ENCODE peak calls at places on chromosomes 13 and 19, in ten cellular contexts. C, I, Z, T, J, L, X, A, D and R are unnamed samples. For H3K9me3, the result is how much of the 10 kb centered on the place peaks cover.

GRCh38 chr13:113317031-113317430 is 20.0 kb downstream of the LAMP1 start:
- DNase-seq in C (no peak), I (no peak), Z (no peak), T (no peak), J (no peak), L (peak), X (no peak), A (no peak), D (no peak), R (no peak)

GRCh38 chr19:53898166-53898565 is 10.9 kb upstream of the CACNG7 start:
- DNase-seq in C (no peak), I (no peak), Z (no peak), T (no peak), J (no peak), L (peak), X (no peak), A (no peak), D (no peak), R (no peak)

GRCh38 chr19:47699360-47699917 is 13.8 kb upstream of the EHD2 start:
- DNase-seq in C (peak), I (peak), Z (peak), T (peak), J (no peak), L (no peak), X (no peak), A (peak), D (peak), R (peak)

GRCh38 chr13:114279770-114280169 is 1.6 kb upstream of the UPF3A start:
- DNase-seq in C (no peak), I (no peak), Z (no peak), T (no peak), J (no peak), L (no peak), X (no peak), A (no peak), D (no peak), R (no peak)

GRCh38 chr13:89951341-89951740 is 1396.1 kb upstream of the MIR17HG start:
- DNase-seq in C (no peak), I (no peak), Z (no peak), T (no peak), J (no peak), L (no peak), X (no peak), A (no peak), D (peak), R (no peak)

GRCh38 chr13:30848332-30849027 is 57.6 kb upstream of the MEDAG start:
- DNase-seq in C (no peak), I (no peak), Z (no peak), T (no peak), J (no peak), L (no peak), X (no peak), A (no peak), D (no peak), R (no peak)

GRCh38 chr19:41537789-41538188 is 38.2 kb upstream of the CEACAM21 start:
- DNase-seq in C (peak), I (no peak), Z (no peak), T (no peak), J (no peak), L (no peak), X (no peak), A (no peak), D (peak), R (no peak)

GRCh38 chr19:40335855-40336700 is 12.1 kb downstream of the C19orf47 start:
- DNase-seq in C (no peak), I (peak), Z (no peak), T (no peak), J (peak), L (no peak), X (peak), A (no peak), D (no peak), R (no peak)

GRCh38 chr19:17538684-17539287 is 16.7 kb upstream of the COLGALT1 start:
- DNase-seq in C (no peak), I (no peak), Z (no peak), T (no peak), J (no peak), L (no peak), X (no peak), A (no peak), D (peak), R (no peak)

GRCh38 chr19:54536956-54537355 is 34.3 kb downstream of the LAIR2 start:
- DNase-seq in C (no peak), I (no peak), Z (no peak), T (no peak), J (no peak), L (no peak), X (no peak), A (no peak), D (no peak), R (no peak)

GRCh38 chr13:97627566-97627965 is 193.6 kb downstream of the RAP2A start:
- DNase-seq in C (peak), I (no peak), Z (no peak), T (peak), J (peak), L (peak), X (peak), A (peak), D (peak), R (peak)

GRCh38 chr13:28584873-28585317 is 74.0 kb upstream of the POMP start:
- DNase-seq in C (peak), I (no peak), Z (no peak), T (no peak), J (peak), L (no peak), X (peak), A (no peak), D (no peak), R (no peak)

GRCh38 chr13:92196566-92197256 is 798.3 kb downstream of the GPC5 start:
- DNase-seq in C (peak), I (no peak), Z (no peak), T (no peak), J (peak), L (no peak), X (no peak), A (no peak), D (no peak), R (no peak)

GRCh38 chr13:34351134-34351533 is 533.2 kb downstream of the RFC3 start:
- DNase-seq in C (no peak), I (no peak), Z (no peak), T (no peak), J (no peak), L (no peak), X (no peak), A (no peak), D (no peak), R (no peak)

GRCh38 chr13:79407349-79407979 is 1.4 kb upstream of the RBM26 start:
- DNase-seq in C (no peak), I (no peak), Z (no peak), T (no peak), J (no peak), L (no peak), X (no peak), A (no peak), D (no peak), R (no peak)

GRCh38 chr13:42559057-42559456 is 14.9 kb upstream of the TNFSF11 start:
- DNase-seq in C (no peak), I (no peak), Z (no peak), T (no peak), J (no peak), L (no peak), X (no peak), A (no peak), D (no peak), R (no peak)

GRCh38 chr19:4597975-4598671 is 38.6 kb upstream of the SEMA6B start:
- DNase-seq in C (no peak), I (peak), Z (no peak), T (peak), J (no peak), L (no peak), X (no peak), A (no peak), D (peak), R (peak)

GRCh38 chr13:38821753-38822551 is 135.1 kb downstream of the FREM2 start:
- DNase-seq in C (no peak), I (no peak), Z (no peak), T (no peak), J (peak), L (no peak), X (peak), A (no peak), D (no peak), R (no peak)

GRCh38 chr19:38173324-38174041 is 50.5 kb downstream of the DPF1 start:
- DNase-seq in C (peak), I (no peak), Z (no peak), T (no peak), J (peak), L (peak), X (peak), A (no peak), D (no peak), R (peak)

GRCh38 chr19:47435883-47436417 is 16.6 kb upstream of the MEIS3 start:
- DNase-seq in C (no peak), I (no peak), Z (no peak), T (no peak), J (no peak), L (no peak), X (no peak), A (no peak), D (no peak), R (no peak)

GRCh38 chr19:47729468-47729798 is 15.9 kb upstream of the NOP53 start:
- DNase-seq in C (peak), I (peak), Z (no peak), T (peak), J (peak), L (peak), X (peak), A (peak), D (peak), R (peak)

GRCh38 chr19:18408053-18408476 is 10.6 kb upstream of the LRRC25 start:
- DNase-seq in C (no peak), I (peak), Z (no peak), T (peak), J (no peak), L (peak), X (no peak), A (no peak), D (no peak), R (no peak)

GRCh38 chr19:41646589-41647204 is 19.8 kb upstream of the CEACAM4 start:
- DNase-seq in C (no peak), I (no peak), Z (no peak), T (no peak), J (no peak), L (no peak), X (no peak), A (no peak), D (peak), R (peak)

GRCh38 chr13:36778083-36778671 is 40.8 kb upstream of the RFXAP start:
- DNase-seq in C (peak), I (no peak), Z (no peak), T (peak), J (peak), L (no peak), X (peak), A (no peak), D (no peak), R (no peak)

GRCh38 chr19:17136026-17136425 is 60.4 kb downstream of the MYO9B start:
- DNase-seq in C (no peak), I (no peak), Z (no peak), T (no peak), J (peak), L (no peak), X (no peak), A (no peak), D (no peak), R (no peak)

GRCh38 chr13:42398542-42398941 is 126.6 kb downstream of the AKAP11 start:
- DNase-seq in C (no peak), I (no peak), Z (no peak), T (no peak), J (no peak), L (no peak), X (no peak), A (no peak), D (no peak), R (no peak)

GRCh38 chr19:42353341-42354015 is 28.0 kb downstream of the MEGF8 start:
- DNase-seq in C (no peak), I (no peak), Z (no peak), T (no peak), J (no peak), L (no peak), X (no peak), A (no peak), D (no peak), R (no peak)

GRCh38 chr13:41457589-41458186 is 338 bp downstream of the RGCC start:
- DNase-seq in C (no peak), I (peak), Z (no peak), T (no peak), J (no peak), L (peak), X (no peak), A (no peak), D (no peak), R (no peak)

GRCh38 chr19:54415208-54415900 is at the start of gene TTYH1:
- DNase-seq in C (no peak), I (no peak), Z (no peak), T (peak), J (no peak), L (no peak), X (no peak), A (no peak), D (no peak), R (no peak)

GRCh38 chr19:5743640-5744039 is 23.2 kb downstream of the CATSPERD start:
- DNase-seq in C (no peak), I (no peak), Z (no peak), T (no peak), J (no peak), L (no peak), X (no peak), A (no peak), D (no peak), R (no peak)

DNA sequence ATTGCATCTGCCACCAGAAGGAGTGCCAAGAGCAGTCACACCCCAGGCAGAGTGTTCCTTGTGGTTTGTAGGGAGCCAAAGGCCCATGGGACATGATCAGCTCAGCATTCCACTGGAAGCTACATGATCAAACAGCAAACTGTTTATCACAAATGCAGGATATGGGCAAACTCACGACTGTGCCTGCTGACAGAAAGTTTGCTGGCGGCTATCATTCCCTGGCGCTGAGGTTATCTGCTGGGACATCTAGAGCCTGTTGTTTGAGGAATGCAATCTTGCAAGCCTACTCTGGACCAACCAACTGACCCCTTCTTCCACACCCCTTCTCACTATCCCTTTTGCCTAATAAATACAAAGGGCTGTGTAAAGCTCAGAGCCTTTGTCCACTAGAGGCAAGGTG is 7.7 kb upstream of the ZNF613 start:
- DNase-seq in C (no peak), I (no peak), Z (no peak), T (no peak), J (no peak), L (no peak), X (no peak), A (no peak), D (no peak), R (no peak)
- H3K9me3 ChIP-seq in C (half or more), I (half or more), Z (half or more), T (half or more), J (under half), L (half or more), X (under half), A (under half), D (half or more), R (under half)

GRCh38 chr19:15998166-15998565 is 49.4 kb downstream of the OR10H4 start:
- DNase-seq in C (no peak), I (no peak), Z (no peak), T (no peak), J (no peak), L (no peak), X (no peak), A (no peak), D (no peak), R (no peak)
- H3K9me3 ChIP-seq in C (under half), I (under half), Z (under half), T (half or more), J (under half), L (under half), X (under half), A (under half), D (under half), R (under half)

GRCh38 chr13:78060966-78061365 is 142.3 kb upstream of the EDNRB start:
- DNase-seq in C (no peak), I (no peak), Z (no peak), T (peak), J (no peak), L (no peak), X (no peak), A (no peak), D (no peak), R (no peak)
- H3K9me3 ChIP-seq in C (under half), I (under half), Z (under half), T (under half), J (under half), L (under half), X (under half), A (under half), D (under half), R (under half)

GRCh38 chr19:31553112-31553843 is 204.0 kb upstream of the TSHZ3 start:
- DNase-seq in C (no peak), I (no peak), Z (no peak), T (no peak), J (no peak), L (no peak), X (no peak), A (no peak), D (peak), R (peak)
- H3K9me3 ChIP-seq in C (under half), I (under half), Z (under half), T (under half), J (under half), L (under half), X (under half), A (under half), D (under half), R (under half)

GRCh38 chr19:11658954-11659353 is 61.7 kb downstream of the ZNF627 start:
- DNase-seq in C (no peak), I (no peak), Z (no peak), T (no peak), J (no peak), L (no peak), X (no peak), A (no peak), D (no peak), R (no peak)
- H3K9me3 ChIP-seq in C (under half), I (under half), Z (under half), T (under half), J (under half), L (under half), X (under half), A (under half), D (under half), R (under half)

GRCh38 chr19:12521996-12522395 is 29.3 kb downstream of the ZNF564 start:
- DNase-seq in C (no peak), I (no peak), Z (no peak), T (peak), J (no peak), L (no peak), X (no peak), A (no peak), D (peak), R (no peak)
- H3K9me3 ChIP-seq in C (half or more), I (half or more), Z (under half), T (half or more), J (under half), L (half or more), X (half or more), A (half or more), D (half or more), R (half or more)